ENCODE peak calls at places on chromosomes 2 and 18, in six cellular contexts. One of them, this sample, is unnamed.
A peak's percentile ranks its signal among the peaks of the same experiment; 100 is the strongest.

GRCh38 chr2:235642446-235643107 is 148.7 kb downstream of the AGAP1 start:
- DNase-seq in hepatocyte: no peak
- DNase-seq in pancreas: no peak
- DNase-seq in IMR-90: peak; percentile 82
- DNase-seq in body of pancreas: no peak
- DNase-seq in tibial artery: no peak
- DNase-seq in this sample: no peak

GRCh38 chr2:6721395-6721794 is 144.3 kb downstream of the CMPK2 start:
- DNase-seq in body of pancreas: no peak
- DNase-seq in IMR-90: no peak
- DNase-seq in tibial artery: no peak
- DNase-seq in pancreas: no peak
- DNase-seq in hepatocyte: no peak
- DNase-seq in this sample: no peak

GRCh38 chr2:69164379-69164778 is 151.4 kb downstream of the ANTXR1 start:
- DNase-seq in pancreas: no peak
- DNase-seq in hepatocyte: peak; percentile 42
- DNase-seq in tibial artery: no peak
- DNase-seq in IMR-90: peak; percentile 93
- DNase-seq in body of pancreas: no peak
- DNase-seq in this sample: no peak

GRCh38 chr18:47370052-47370451 is 118.6 kb upstream of the SKOR2 start:
- DNase-seq in tibial artery: no peak
- DNase-seq in body of pancreas: no peak
- DNase-seq in IMR-90: no peak
- DNase-seq in pancreas: no peak
- DNase-seq in hepatocyte: no peak
- DNase-seq in this sample: no peak

GRCh38 chr2:47043142-47043890 is 111.8 kb downstream of the STPG4 start:
- DNase-seq in tibial artery: peak; percentile 88
- DNase-seq in body of pancreas: peak; percentile 67
- DNase-seq in hepatocyte: peak; percentile 69
- DNase-seq in IMR-90: peak; percentile 95
- DNase-seq in pancreas: no peak
- DNase-seq in this sample: no peak

GRCh38 chr2:108535380-108535677 is 1.1 kb downstream of the LIMS1 start:
- DNase-seq in hepatocyte: peak; percentile 19
- DNase-seq in pancreas: no peak
- DNase-seq in tibial artery: no peak
- DNase-seq in IMR-90: no peak
- DNase-seq in body of pancreas: no peak
- DNase-seq in this sample: no peak

GRCh38 chr2:7692657-7693161 is 775.5 kb downstream of the RNF144A start:
- DNase-seq in IMR-90: peak; percentile 53
- DNase-seq in hepatocyte: no peak
- DNase-seq in pancreas: no peak
- DNase-seq in body of pancreas: peak; percentile 14
- DNase-seq in tibial artery: peak; percentile 76
- DNase-seq in this sample: no peak

GRCh38 chr2:216683846-216684245 is 11.5 kb downstream of the IGFBP5 start:
- DNase-seq in tibial artery: peak; percentile 94
- DNase-seq in pancreas: no peak
- DNase-seq in hepatocyte: peak; percentile 82
- DNase-seq in IMR-90: peak; percentile 94
- DNase-seq in body of pancreas: peak; percentile 71
- DNase-seq in this sample: no peak

GRCh38 chr18:77004555-77005380 is 127.8 kb downstream of the MBP start:
- DNase-seq in hepatocyte: no peak
- DNase-seq in body of pancreas: peak; percentile 50
- DNase-seq in IMR-90: no peak
- DNase-seq in pancreas: no peak
- DNase-seq in tibial artery: no peak
- DNase-seq in this sample: no peak

GRCh38 chr18:44744206-44745180 is 63.8 kb downstream of the SETBP1 start:
- DNase-seq in body of pancreas: peak; percentile 67
- DNase-seq in pancreas: peak; percentile 88
- DNase-seq in tibial artery: peak; percentile 70
- DNase-seq in hepatocyte: no peak
- DNase-seq in IMR-90: no peak
- DNase-seq in this sample: no peak

GRCh38 chr2:69744456-69744855 is 2.5 kb downstream of the ANXA4 start:
- DNase-seq in IMR-90: no peak
- DNase-seq in hepatocyte: no peak
- DNase-seq in pancreas: no peak
- DNase-seq in tibial artery: no peak
- DNase-seq in body of pancreas: no peak
- DNase-seq in this sample: no peak

DNA sequence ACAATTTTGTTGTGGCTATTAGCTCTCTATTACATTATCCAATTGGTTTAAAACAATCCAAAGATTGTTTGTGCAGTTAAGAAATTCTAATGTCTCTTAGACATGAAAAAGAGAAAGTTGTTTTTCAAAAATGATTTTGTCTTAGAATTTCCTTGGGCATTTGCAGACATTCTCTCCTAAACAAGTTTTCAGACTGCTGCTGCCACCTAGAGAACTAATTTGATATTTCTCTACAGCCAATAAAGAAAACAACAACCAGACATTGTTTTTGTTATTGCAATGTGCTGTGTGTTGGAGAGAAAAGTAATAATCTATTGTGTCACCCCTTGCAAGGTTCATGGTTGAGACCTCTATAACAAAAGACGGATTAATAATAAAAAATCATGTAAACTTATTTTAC is 119.0 kb upstream of the SYT4 start:
- DNase-seq in tibial artery: no peak
- DNase-seq in body of pancreas: no peak
- DNase-seq in pancreas: no peak
- DNase-seq in hepatocyte: peak; percentile 39
- DNase-seq in IMR-90: no peak
- DNase-seq in this sample: no peak
- TF ChIP-seq CTCF in tibial artery: no peak
- TF ChIP-seq CTCF in body of pancreas: peak; percentile 10
- TF ChIP-seq CTCF in pancreas: no peak
- TF ChIP-seq CTCF in hepatocyte: peak; percentile 70
- TF ChIP-seq CTCF in IMR-90: peak; percentile 23
- TF ChIP-seq CTCF in this sample: no peak

GRCh38 chr2:71777946-71778345 is 324.6 kb downstream of the DYSF start:
- DNase-seq in pancreas: no peak
- DNase-seq in tibial artery: no peak
- DNase-seq in body of pancreas: no peak
- DNase-seq in hepatocyte: no peak
- DNase-seq in IMR-90: no peak
- DNase-seq in this sample: no peak

GRCh38 chr2:71773218-71773617 is 319.9 kb downstream of the DYSF start:
- DNase-seq in body of pancreas: no peak
- DNase-seq in pancreas: no peak
- DNase-seq in hepatocyte: no peak
- DNase-seq in tibial artery: no peak
- DNase-seq in IMR-90: no peak
- DNase-seq in this sample: no peak

GRCh38 chr2:71779306-71779855 is 326.0 kb downstream of the DYSF start:
- DNase-seq in IMR-90: peak; percentile 50
- DNase-seq in tibial artery: peak; percentile 43
- DNase-seq in body of pancreas: no peak
- DNase-seq in pancreas: no peak
- DNase-seq in hepatocyte: no peak
- DNase-seq in this sample: no peak

GRCh38 chr2:71778514-71779305 is 325.3 kb downstream of the DYSF start:
- DNase-seq in IMR-90: no peak
- DNase-seq in pancreas: no peak
- DNase-seq in body of pancreas: no peak
- DNase-seq in tibial artery: peak; percentile 21
- DNase-seq in hepatocyte: no peak
- DNase-seq in this sample: no peak

GRCh38 chr2:71776227-71776626 is 322.9 kb downstream of the DYSF start:
- DNase-seq in pancreas: no peak
- DNase-seq in tibial artery: no peak
- DNase-seq in hepatocyte: no peak
- DNase-seq in IMR-90: no peak
- DNase-seq in body of pancreas: no peak
- DNase-seq in this sample: no peak
- H3K27me3 ChIP-seq in pancreas: no peaks in the 10 kb centered on the region
- H3K27me3 ChIP-seq in tibial artery: no peaks in the 10 kb centered on the region
- H3K27me3 ChIP-seq in hepatocyte: no peaks in the 10 kb centered on the region
- H3K27me3 ChIP-seq in IMR-90: peaks cover 17% of the 10 kb centered on the region
- H3K27me3 ChIP-seq in body of pancreas: no peaks in the 10 kb centered on the region
- H3K27me3 ChIP-seq in this sample: no peaks in the 10 kb centered on the region

GRCh38 chr2:113105047-113105446 is 22.4 kb upstream of the IL1RN start:
- DNase-seq in body of pancreas: no peak
- DNase-seq in IMR-90: peak; percentile 46
- DNase-seq in tibial artery: no peak
- DNase-seq in pancreas: no peak
- DNase-seq in hepatocyte: no peak
- DNase-seq in this sample: no peak

GRCh38 chr2:113098532-113098931 is 28.9 kb upstream of the IL1RN start:
- DNase-seq in tibial artery: no peak
- DNase-seq in IMR-90: no peak
- DNase-seq in body of pancreas: no peak
- DNase-seq in pancreas: no peak
- DNase-seq in hepatocyte: no peak
- DNase-seq in this sample: no peak

GRCh38 chr2:113103277-113103676 is 24.1 kb upstream of the IL1RN start:
- DNase-seq in hepatocyte: no peak
- DNase-seq in body of pancreas: no peak
- DNase-seq in IMR-90: no peak
- DNase-seq in tibial artery: no peak
- DNase-seq in pancreas: no peak
- DNase-seq in this sample: no peak

GRCh38 chr2:113102133-113102532 is 25.3 kb upstream of the IL1RN start:
- DNase-seq in pancreas: no peak
- DNase-seq in tibial artery: no peak
- DNase-seq in body of pancreas: no peak
- DNase-seq in hepatocyte: no peak
- DNase-seq in IMR-90: no peak
- DNase-seq in this sample: no peak

DNA sequence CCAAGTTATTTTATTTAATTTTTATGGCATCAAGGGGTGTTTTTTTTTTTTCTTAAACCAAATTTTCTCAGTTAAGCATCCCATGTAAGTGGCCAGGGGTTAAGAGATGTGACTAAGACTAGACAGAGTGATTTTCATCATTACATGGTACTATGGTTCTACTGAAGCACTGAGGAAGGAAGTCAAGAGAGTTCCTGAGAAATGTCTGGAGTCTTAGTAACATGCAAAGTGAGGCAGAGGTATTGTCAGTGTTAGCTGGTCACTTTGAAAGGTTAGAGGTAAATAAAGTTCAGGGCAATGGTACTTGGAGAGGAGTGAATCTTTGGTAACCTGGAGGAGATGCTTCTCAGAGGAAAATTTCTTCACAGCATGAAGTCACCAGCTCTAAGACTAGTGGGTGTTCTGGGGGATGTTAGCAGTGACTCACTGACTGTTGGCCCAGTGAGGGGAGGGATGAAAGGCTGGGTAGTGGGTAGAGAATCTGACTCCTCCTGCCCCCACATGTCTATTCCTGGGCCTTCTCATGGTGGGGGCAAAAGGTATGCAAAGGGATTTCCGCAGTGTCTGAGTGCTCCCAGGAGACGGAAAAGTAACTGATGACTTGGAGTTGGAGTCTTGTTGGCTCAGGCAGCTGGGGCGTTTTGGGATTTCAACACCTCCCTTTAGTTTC is 23.3 kb upstream of the IL1RN start:
- DNase-seq in hepatocyte: no peak
- DNase-seq in pancreas: no peak
- DNase-seq in IMR-90: no peak
- DNase-seq in body of pancreas: no peak
- DNase-seq in tibial artery: no peak
- DNase-seq in this sample: no peak
- H3K27ac ChIP-seq in hepatocyte: no peak overlapping the region
- H3K27ac ChIP-seq in pancreas: no peak overlapping the region
- H3K27ac ChIP-seq in IMR-90: no peak overlapping the region
- H3K27ac ChIP-seq in body of pancreas: no peak overlapping the region
- H3K27ac ChIP-seq in tibial artery: no peak overlapping the region
- H3K27ac ChIP-seq in this sample: no peak overlapping the region

DNA sequence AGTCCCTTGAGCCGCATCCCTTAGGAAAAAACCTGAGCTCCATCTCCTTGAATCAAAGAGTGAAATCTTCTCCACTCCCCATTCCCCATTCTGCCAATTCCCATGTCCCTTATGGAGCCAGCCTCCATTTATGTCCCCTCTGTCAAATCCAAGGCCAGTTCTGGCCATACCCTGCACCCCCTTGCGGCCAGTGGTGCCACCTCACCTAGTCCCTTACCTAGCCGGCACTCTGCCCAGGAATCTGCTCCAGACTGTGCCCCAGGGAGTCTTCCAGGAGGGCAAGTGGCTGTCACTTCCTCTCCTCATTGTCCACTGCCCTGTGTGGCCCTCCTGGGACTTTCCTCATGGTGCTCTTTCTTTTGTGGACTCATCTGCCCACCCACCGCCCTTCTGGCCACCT is 195.4 kb upstream of the RMP24 start:
- DNase-seq in body of pancreas: no peak
- DNase-seq in IMR-90: no peak
- DNase-seq in tibial artery: no peak
- DNase-seq in hepatocyte: no peak
- DNase-seq in pancreas: no peak
- DNase-seq in this sample: no peak
- TF ChIP-seq CTCF in body of pancreas: no peak
- TF ChIP-seq CTCF in IMR-90: no peak
- TF ChIP-seq CTCF in tibial artery: no peak
- TF ChIP-seq CTCF in hepatocyte: no peak
- TF ChIP-seq CTCF in pancreas: no peak
- TF ChIP-seq CTCF in this sample: no peak

GRCh38 chr2:110725859-110726258 is 6.5 kb upstream of the ACOXL start:
- DNase-seq in hepatocyte: no peak
- DNase-seq in body of pancreas: no peak
- DNase-seq in pancreas: no peak
- DNase-seq in IMR-90: no peak
- DNase-seq in tibial artery: no peak
- DNase-seq in this sample: no peak

GRCh38 chr2:110726285-110726684 is 6.1 kb upstream of the ACOXL start:
- DNase-seq in IMR-90: no peak
- DNase-seq in tibial artery: no peak
- DNase-seq in pancreas: no peak
- DNase-seq in hepatocyte: no peak
- DNase-seq in body of pancreas: no peak
- DNase-seq in this sample: no peak

GRCh38 chr2:110727923-110728322 is 4.5 kb upstream of the ACOXL start:
- DNase-seq in pancreas: no peak
- DNase-seq in IMR-90: no peak
- DNase-seq in body of pancreas: no peak
- DNase-seq in hepatocyte: no peak
- DNase-seq in tibial artery: no peak
- DNase-seq in this sample: no peak

GRCh38 chr2:110731064-110731463 is 1.3 kb upstream of the ACOXL start:
- DNase-seq in tibial artery: no peak
- DNase-seq in IMR-90: no peak
- DNase-seq in pancreas: no peak
- DNase-seq in body of pancreas: no peak
- DNase-seq in hepatocyte: no peak
- DNase-seq in this sample: no peak

GRCh38 chr2:110729106-110729505 is 3.3 kb upstream of the ACOXL start:
- DNase-seq in hepatocyte: no peak
- DNase-seq in tibial artery: no peak
- DNase-seq in body of pancreas: no peak
- DNase-seq in IMR-90: no peak
- DNase-seq in pancreas: no peak
- DNase-seq in this sample: no peak
- H3K27me3 ChIP-seq in hepatocyte: peaks cover 49% of the 10 kb centered on the region
- H3K27me3 ChIP-seq in tibial artery: no peaks in the 10 kb centered on the region
- H3K27me3 ChIP-seq in body of pancreas: peaks cover 13% of the 10 kb centered on the region
- H3K27me3 ChIP-seq in IMR-90: peaks cover 65% of the 10 kb centered on the region
- H3K27me3 ChIP-seq in pancreas: peaks cover 13% of the 10 kb centered on the region
- H3K27me3 ChIP-seq in this sample: peaks cover 27% of the 10 kb centered on the region

GRCh38 chr2:221467610-221468009 is 104.5 kb downstream of the EPHA4 start:
- DNase-seq in tibial artery: no peak
- DNase-seq in body of pancreas: no peak
- DNase-seq in IMR-90: peak; percentile 41
- DNase-seq in pancreas: no peak
- DNase-seq in hepatocyte: no peak
- DNase-seq in this sample: no peak
- H3K27ac ChIP-seq in tibial artery: no peak overlapping the region
- H3K27ac ChIP-seq in body of pancreas: no peak overlapping the region
- H3K27ac ChIP-seq in IMR-90: no peak overlapping the region
- H3K27ac ChIP-seq in pancreas: no peak overlapping the region
- H3K27ac ChIP-seq in hepatocyte: no peak overlapping the region
- H3K27ac ChIP-seq in this sample: no peak overlapping the region